ENCODE peak calls at places on chromosomes 3 and 15, in five cellular contexts. One of them, this sample, is unnamed.

GRCh38 chr3:35295875-35296274 is 343.4 kb upstream of the ARPP21 start:
- DNase-seq in HepG2: no peak
- DNase-seq in K562: no peak
- DNase-seq in GM12878: no peak
- DNase-seq in SK-N-SH: no peak
- DNase-seq in this sample: no peak

GRCh38 chr3:60989893-60990740 is 261.1 kb downstream of the FHIT start:
- DNase-seq in HepG2: no peak
- DNase-seq in K562: peak; percentile 13
- DNase-seq in GM12878: no peak
- DNase-seq in SK-N-SH: no peak
- DNase-seq in this sample: no peak

GRCh38 chr15:64461577-64462162 is 1.3 kb downstream of the ZNF609 start:
- DNase-seq in HepG2: peak; percentile 6
- DNase-seq in K562: peak; percentile 96
- DNase-seq in GM12878: no peak
- DNase-seq in SK-N-SH: peak; percentile 49
- DNase-seq in this sample: no peak

GRCh38 chr3:195855471-195856409 is 44.0 kb upstream of the MUC4 start:
- DNase-seq in HepG2: no peak
- DNase-seq in K562: no peak
- DNase-seq in GM12878: no peak
- DNase-seq in SK-N-SH: no peak
- DNase-seq in this sample: no peak

GRCh38 chr3:55330355-55330754 is 156.8 kb downstream of the WNT5A start:
- DNase-seq in HepG2: no peak
- DNase-seq in K562: no peak
- DNase-seq in GM12878: no peak
- DNase-seq in SK-N-SH: no peak
- DNase-seq in this sample: no peak

GRCh38 chr3:81349941-81350340 is 411.5 kb downstream of the GBE1 start:
- DNase-seq in HepG2: no peak
- DNase-seq in K562: no peak
- DNase-seq in GM12878: no peak
- DNase-seq in SK-N-SH: no peak
- DNase-seq in this sample: no peak

GRCh38 chr3:134028486-134029255 is 1.1 kb downstream of the SLCO2A1 start:
- DNase-seq in HepG2: no peak
- DNase-seq in K562: no peak
- DNase-seq in GM12878: no peak
- DNase-seq in SK-N-SH: no peak
- DNase-seq in this sample: no peak

GRCh38 chr3:30904986-30905385 is 10.5 kb upstream of the GADL1 start:
- DNase-seq in HepG2: no peak
- DNase-seq in K562: no peak
- DNase-seq in GM12878: no peak
- DNase-seq in SK-N-SH: no peak
- DNase-seq in this sample: no peak

GRCh38 chr15:89496155-89497098 is at the start of gene RHCG:
- DNase-seq in HepG2: peak; percentile 69
- DNase-seq in K562: peak; percentile 58
- DNase-seq in GM12878: no peak
- DNase-seq in SK-N-SH: peak; percentile 61
- DNase-seq in this sample: peak; percentile 33

GRCh38 chr3:105606052-105606451 is 239.3 kb downstream of the ALCAM start:
- DNase-seq in HepG2: no peak
- DNase-seq in K562: no peak
- DNase-seq in GM12878: no peak
- DNase-seq in SK-N-SH: no peak
- DNase-seq in this sample: no peak

GRCh38 chr3:11807651-11808050 is 39.0 kb downstream of the TAMM41 start:
- DNase-seq in HepG2: no peak
- DNase-seq in K562: no peak
- DNase-seq in GM12878: no peak
- DNase-seq in SK-N-SH: no peak
- DNase-seq in this sample: no peak

GRCh38 chr3:72924055-72924454 is 36.2 kb downstream of the GXYLT2 start:
- DNase-seq in HepG2: no peak
- DNase-seq in K562: peak; percentile 47
- DNase-seq in GM12878: no peak
- DNase-seq in SK-N-SH: no peak
- DNase-seq in this sample: no peak

GRCh38 chr15:78751602-78751979 is 59.7 kb downstream of the ADAMTS7 start:
- DNase-seq in HepG2: no peak
- DNase-seq in K562: no peak
- DNase-seq in GM12878: no peak
- DNase-seq in SK-N-SH: no peak
- DNase-seq in this sample: no peak

GRCh38 chr3:194137314-194138097 is 1.6 kb downstream of the HES1 start:
- DNase-seq in HepG2: peak; percentile 29
- DNase-seq in K562: peak; percentile 76
- DNase-seq in GM12878: no peak
- DNase-seq in SK-N-SH: peak; percentile 74
- DNase-seq in this sample: peak; percentile 45

GRCh38 chr3:187750041-187750512 is 4.8 kb upstream of the BCL6 start:
- DNase-seq in HepG2: peak; percentile 92
- DNase-seq in K562: no peak
- DNase-seq in GM12878: no peak
- DNase-seq in SK-N-SH: no peak
- DNase-seq in this sample: no peak

GRCh38 chr15:70091649-70092461 is 5.9 kb downstream of the TLE3 start:
- DNase-seq in HepG2: peak; percentile 60
- DNase-seq in K562: peak; percentile 78
- DNase-seq in GM12878: no peak
- DNase-seq in SK-N-SH: peak; percentile 81
- DNase-seq in this sample: no peak

GRCh38 chr3:179174898-179175297 is 26.7 kb downstream of the PIK3CA start:
- DNase-seq in HepG2: no peak
- DNase-seq in K562: no peak
- DNase-seq in GM12878: no peak
- DNase-seq in SK-N-SH: no peak
- DNase-seq in this sample: no peak

GRCh38 chr3:52277972-52278509 is 408 bp downstream of the WDR82 start:
- DNase-seq in HepG2: no peak
- DNase-seq in K562: no peak
- DNase-seq in GM12878: no peak
- DNase-seq in SK-N-SH: peak; percentile 80
- DNase-seq in this sample: peak; percentile 62

GRCh38 chr3:61707492-61707891 is 146.1 kb downstream of the PTPRG start:
- DNase-seq in HepG2: no peak
- DNase-seq in K562: no peak
- DNase-seq in GM12878: no peak
- DNase-seq in SK-N-SH: no peak
- DNase-seq in this sample: no peak

GRCh38 chr3:54434761-54435160 is 312.4 kb downstream of the CACNA2D3 start:
- DNase-seq in HepG2: no peak
- DNase-seq in K562: no peak
- DNase-seq in GM12878: no peak
- DNase-seq in SK-N-SH: no peak
- DNase-seq in this sample: no peak

GRCh38 chr15:28979208-28979891 is 93.6 kb downstream of the APBA2 start:
- DNase-seq in HepG2: no peak
- DNase-seq in K562: no peak
- DNase-seq in GM12878: no peak
- DNase-seq in SK-N-SH: no peak
- DNase-seq in this sample: no peak

GRCh38 chr15:92733934-92734521 is 78.5 kb upstream of the FAM174B start:
- DNase-seq in HepG2: no peak
- DNase-seq in K562: peak; percentile 54
- DNase-seq in GM12878: no peak
- DNase-seq in SK-N-SH: peak; percentile 62
- DNase-seq in this sample: no peak

GRCh38 chr3:147195896-147196295 is 210.4 kb downstream of the ZIC4 start:
- DNase-seq in HepG2: no peak
- DNase-seq in K562: no peak
- DNase-seq in GM12878: no peak
- DNase-seq in SK-N-SH: no peak
- DNase-seq in this sample: no peak

GRCh38 chr15:74193305-74193718 is 9.3 kb downstream of the STRA6 start:
- DNase-seq in HepG2: no peak
- DNase-seq in K562: no peak
- DNase-seq in GM12878: peak; percentile 37
- DNase-seq in SK-N-SH: no peak
- DNase-seq in this sample: no peak

GRCh38 chr15:60514261-60514881 is 35.4 kb upstream of the ICE2 start:
- DNase-seq in HepG2: no peak
- DNase-seq in K562: no peak
- DNase-seq in GM12878: no peak
- DNase-seq in SK-N-SH: no peak
- DNase-seq in this sample: no peak

GRCh38 chr15:69305204-69305931 is 6.7 kb downstream of the PAQR5 start:
- DNase-seq in HepG2: peak; percentile 52
- DNase-seq in K562: peak; percentile 64
- DNase-seq in GM12878: no peak
- DNase-seq in SK-N-SH: no peak
- DNase-seq in this sample: no peak

DNA sequence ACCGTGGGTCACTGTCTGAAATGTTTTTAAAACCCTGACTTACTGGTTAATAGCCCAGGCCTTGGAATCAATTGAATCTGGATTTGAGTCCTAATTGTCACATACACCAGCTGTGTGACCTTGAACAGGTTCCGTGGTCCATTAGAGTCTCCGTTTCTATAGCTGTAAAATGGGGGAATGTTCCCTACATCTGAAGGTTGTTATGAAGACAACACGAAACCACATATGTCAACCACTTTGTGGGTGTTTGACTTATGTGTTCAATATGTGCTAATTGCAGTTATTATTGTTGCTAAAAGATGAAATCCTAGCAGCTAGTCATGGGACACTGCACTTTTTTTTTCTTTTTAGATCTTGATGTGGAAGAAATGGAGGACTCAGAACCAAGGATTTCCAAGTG is 35.3 kb downstream of the ZBTB38 start:
- DNase-seq in HepG2: no peak
- DNase-seq in K562: no peak
- DNase-seq in GM12878: no peak
- DNase-seq in SK-N-SH: no peak
- DNase-seq in this sample: no peak
- H3K4me3 ChIP-seq in HepG2: no peak overlapping the region
- H3K4me3 ChIP-seq in K562: no peak overlapping the region
- H3K4me3 ChIP-seq in GM12878: peak overlapping the region; percentile 72
- H3K4me3 ChIP-seq in SK-N-SH: no peak overlapping the region
- H3K4me3 ChIP-seq in this sample: no peak overlapping the region

GRCh38 chr3:143184098-143184497 is 64.5 kb downstream of the CHST2 start:
- DNase-seq in HepG2: no peak
- DNase-seq in K562: no peak
- DNase-seq in GM12878: no peak
- DNase-seq in SK-N-SH: no peak
- DNase-seq in this sample: no peak

GRCh38 chr3:143185401-143185800 is 65.8 kb downstream of the CHST2 start:
- DNase-seq in HepG2: no peak
- DNase-seq in K562: peak; percentile 46
- DNase-seq in GM12878: no peak
- DNase-seq in SK-N-SH: no peak
- DNase-seq in this sample: no peak

GRCh38 chr3:143183668-143183970 is 64.0 kb downstream of the CHST2 start:
- DNase-seq in HepG2: no peak
- DNase-seq in K562: no peak
- DNase-seq in GM12878: no peak
- DNase-seq in SK-N-SH: no peak
- DNase-seq in this sample: no peak

GRCh38 chr3:143182861-143183667 is 63.5 kb downstream of the CHST2 start:
- DNase-seq in HepG2: no peak
- DNase-seq in K562: peak; percentile 56
- DNase-seq in GM12878: no peak
- DNase-seq in SK-N-SH: no peak
- DNase-seq in this sample: no peak

GRCh38 chr3:143179603-143180002 is 60.0 kb downstream of the CHST2 start:
- DNase-seq in HepG2: no peak
- DNase-seq in K562: no peak
- DNase-seq in GM12878: no peak
- DNase-seq in SK-N-SH: no peak
- DNase-seq in this sample: no peak
- TF ChIP-seq GABPA in HepG2: no peak
- TF ChIP-seq GABPA in K562: no peak
- TF ChIP-seq GABPA in GM12878: no peak
- TF ChIP-seq GABPA in SK-N-SH: no peak
- TF ChIP-seq GABPA in this sample: no peak

DNA sequence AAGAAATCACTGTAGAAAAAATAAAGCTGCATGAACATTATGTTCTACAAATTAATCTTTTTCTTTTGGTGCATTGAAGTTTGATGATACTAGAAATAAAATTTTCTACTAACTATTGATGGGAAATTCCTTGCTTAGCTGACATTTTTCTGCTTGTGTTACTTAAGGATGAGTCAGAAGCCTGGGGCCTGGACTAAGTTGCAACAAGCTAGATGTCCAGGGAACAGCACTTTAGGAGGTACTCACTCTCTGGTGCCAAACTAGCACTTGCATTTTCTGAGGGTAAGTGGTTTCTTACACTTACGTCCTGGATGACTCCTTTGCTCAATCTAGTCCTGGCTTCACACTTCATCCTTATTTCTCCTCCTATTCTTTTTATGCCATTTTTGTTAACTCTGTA is 945.1 kb downstream of the IGSF11 start:
- DNase-seq in HepG2: no peak
- DNase-seq in K562: no peak
- DNase-seq in GM12878: no peak
- DNase-seq in SK-N-SH: no peak
- DNase-seq in this sample: no peak
- TF ChIP-seq REST in HepG2: no peak
- TF ChIP-seq REST in K562: no peak
- TF ChIP-seq REST in GM12878: no peak
- TF ChIP-seq REST in SK-N-SH: no peak
- TF ChIP-seq REST in this sample: no peak

DNA sequence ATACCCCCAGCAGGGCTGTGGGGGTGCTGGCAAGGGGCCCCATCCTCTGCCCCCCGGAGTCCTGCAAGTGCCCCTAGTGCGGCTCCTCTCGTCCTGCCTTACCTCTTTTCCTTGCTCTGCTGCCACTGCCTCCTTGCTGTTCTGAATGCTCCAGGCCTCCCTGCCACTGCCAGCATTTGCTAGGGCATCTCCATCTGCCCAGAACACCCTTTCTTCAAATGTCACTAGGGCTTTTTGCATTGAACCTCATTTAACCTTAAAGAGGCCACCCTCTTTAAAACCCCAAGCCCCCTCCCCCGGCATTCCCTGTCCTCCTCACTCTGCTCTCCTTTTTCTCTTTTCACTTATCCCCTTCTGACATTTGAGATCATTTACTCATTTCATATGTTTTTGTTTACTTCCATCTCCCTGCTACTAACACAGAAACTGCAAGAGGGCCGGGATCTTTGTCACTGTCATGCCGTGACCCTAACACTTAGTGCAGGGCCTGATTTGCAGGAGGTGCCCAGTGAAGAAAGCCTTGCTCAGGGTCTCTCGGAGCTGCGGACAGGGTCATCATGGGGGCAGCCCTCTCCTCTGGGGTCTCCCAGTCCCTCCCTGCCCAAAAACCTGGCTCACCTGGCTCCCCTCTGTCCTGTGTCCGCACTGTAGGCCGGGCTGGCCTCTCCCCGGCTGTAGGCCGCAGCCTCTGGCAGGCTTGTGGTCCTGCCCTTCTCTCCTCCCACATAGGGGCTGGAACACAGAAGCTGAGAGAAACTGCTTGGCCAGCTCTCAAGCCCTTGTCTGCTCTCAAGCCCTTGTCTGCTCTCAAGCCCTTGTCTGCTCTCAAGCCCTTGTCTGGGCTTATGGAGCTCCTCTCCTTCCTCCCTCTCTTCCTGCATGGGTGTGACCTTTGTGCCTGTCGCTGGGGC is at the start of gene ACOX2:
- DNase-seq in HepG2: no peak
- DNase-seq in K562: no peak
- DNase-seq in GM12878: no peak
- DNase-seq in SK-N-SH: no peak
- DNase-seq in this sample: no peak
- H3K4me3 ChIP-seq in HepG2: peak within 1 kb of the TSS; percentile 78
- H3K4me3 ChIP-seq in K562: no peak within 1 kb of the TSS
- H3K4me3 ChIP-seq in GM12878: no peak within 1 kb of the TSS
- H3K4me3 ChIP-seq in SK-N-SH: no peak within 1 kb of the TSS
- H3K4me3 ChIP-seq in this sample: no peak within 1 kb of the TSS

GRCh38 chr3:29694783-29695182 is 413.9 kb downstream of the RBMS3 start:
- DNase-seq in HepG2: peak; percentile 3
- DNase-seq in K562: no peak
- DNase-seq in GM12878: no peak
- DNase-seq in SK-N-SH: no peak
- DNase-seq in this sample: no peak
- TF ChIP-seq GABPA in HepG2: no peak
- TF ChIP-seq GABPA in K562: no peak
- TF ChIP-seq GABPA in GM12878: no peak
- TF ChIP-seq GABPA in SK-N-SH: peak; percentile 42
- TF ChIP-seq GABPA in this sample: no peak

This sample was measured in HL-60.